ENCODE peak calls at places on chromosome X, in six cellular contexts. I, K, S, M, T and Q are unnamed samples.

GRCh38 chrX:113399501-113400192 is 559.0 kb upstream of the AMOT start:
- DNase-seq in I (no peak), M (peak; percentile 61), K (no peak), T (no peak), S (no peak), Q (no peak)

GRCh38 chrX:7146703-7147430 is 645 bp upstream of the STS start:
- DNase-seq in T (no peak), K (no peak), M (peak; percentile 39), I (no peak), S (peak; percentile 33), Q (no peak)

GRCh38 chrX:40755291-40756249 is 20.2 kb upstream of the MED14 start:
- DNase-seq in T (no peak), M (no peak), I (peak; percentile 62), K (no peak), S (no peak), Q (no peak)

GRCh38 chrX:136059350-136059749 is 74.1 kb downstream of the SLC9A6 start:
- DNase-seq in S (no peak), M (no peak), I (no peak), T (no peak), K (no peak), Q (no peak)

GRCh38 chrX:100926453-100926852 is 2.3 kb downstream of the XKRX start:
- DNase-seq in M (peak; percentile 89), T (no peak), K (no peak), S (no peak), I (no peak), Q (no peak)

GRCh38 chrX:132270699-132271098 is 51.5 kb upstream of the RAP2C start:
- DNase-seq in K (no peak), S (peak; percentile 4), M (peak; percentile 52), I (peak; percentile 35), T (no peak), Q (peak; percentile 34)

GRCh38 chrX:40544343-40545250 is 36.2 kb upstream of the ATP6AP2 start:
- DNase-seq in M (no peak), I (no peak), S (peak; percentile 40), K (no peak), T (no peak), Q (no peak)

GRCh38 chrX:34218063-34218462 is 85.9 kb upstream of the FAM47A start:
- DNase-seq in I (no peak), M (peak; percentile 71), K (no peak), S (no peak), T (no peak), Q (no peak)

GRCh38 chrX:134184936-134185335 is 52.0 kb upstream of the CCDC160 start:
- DNase-seq in S (no peak), I (no peak), K (no peak), T (no peak), M (no peak), Q (no peak)

GRCh38 chrX:105975382-105975781 is 63.1 kb downstream of the SERPINA7 start:
- DNase-seq in I (no peak), K (no peak), S (peak; percentile 5), M (peak; percentile 37), T (no peak), Q (peak; percentile 0)